ENCODE peak calls at places on chromosomes 4 and X, in six cellular contexts. F is neural progenitor cell, W is AG09309, N is suprapubic skin, K is cardiac fibroblast, I is A549. L is an unnamed sample.

GRCh38 chrX:31293409-31293808 is 221.6 kb upstream of the FTHL17 start:
- DNase-seq in F (no peak), W (no peak), N (no peak), K (no peak), I (no peak), L (no peak)

GRCh38 chr4:7557447-7557846 is 122.7 kb upstream of the PSAPL1 start:
- DNase-seq in F (no peak), W (peak; percentile 78), N (no peak), K (peak; percentile 9), I (peak; percentile 25), L (no peak)

GRCh38 chr4:147924604-147925412 is 192.9 kb downstream of the ARHGAP10 start:
- DNase-seq in F (peak; percentile 79), W (no peak), N (no peak), K (peak; percentile 56), I (peak; percentile 30), L (peak; percentile 80)

GRCh38 chr4:6058531-6059374 is 40.5 kb upstream of the C4orf50 start:
- DNase-seq in F (no peak), W (no peak), N (no peak), K (no peak), I (no peak), L (no peak)

GRCh38 chr4:173237152-173237551 is 68.5 kb downstream of the GALNT7 start:
- DNase-seq in F (no peak), W (no peak), N (no peak), K (no peak), I (no peak), L (no peak)

GRCh38 chr4:75004755-75005668 is 72.1 kb downstream of the PARM1 start:
- DNase-seq in F (no peak), W (no peak), N (no peak), K (peak; percentile 1), I (no peak), L (no peak)

GRCh38 chrX:145506225-145506624 is 258.9 kb downstream of the SPANXN1 start:
- DNase-seq in F (no peak), W (no peak), N (no peak), K (no peak), I (no peak), L (no peak)

GRCh38 chr4:181364504-181364903 is 878.7 kb upstream of the TENM3 start:
- DNase-seq in F (no peak), W (peak; percentile 24), N (no peak), K (no peak), I (no peak), L (no peak)

GRCh38 chr4:38189445-38189844 is 229.2 kb downstream of the PTTG2 start:
- DNase-seq in F (no peak), W (peak; percentile 18), N (no peak), K (peak; percentile 68), I (peak; percentile 74), L (no peak)

DNA sequence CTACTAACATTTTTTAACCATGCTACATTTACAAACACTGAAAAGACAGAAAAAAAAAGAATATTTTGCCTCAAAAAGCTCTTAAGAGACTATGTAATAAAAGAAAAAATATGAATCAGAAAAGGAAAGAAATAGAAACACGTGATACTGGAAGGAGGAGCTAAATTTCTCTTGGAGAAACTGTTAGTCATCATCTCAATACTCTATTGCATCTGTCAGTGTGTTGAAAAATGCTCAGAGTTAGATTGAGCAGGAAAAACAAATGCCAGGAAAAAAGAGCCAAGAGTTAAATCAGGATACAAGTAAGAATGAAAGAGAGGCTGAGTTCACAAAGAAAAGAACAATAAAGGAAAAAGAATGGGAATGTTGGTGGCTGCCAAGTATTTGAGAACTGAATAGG is 2.6 kb downstream of the RAB28 start:
- DNase-seq in F (peak; percentile 32), W (peak; percentile 5), N (no peak), K (peak; percentile 65), I (peak; percentile 1), L (no peak)
- H3K4me3 ChIP-seq in F (peak overlapping the region; percentile 86), W (no peak overlapping the region), N (no peak overlapping the region), K (no peak overlapping the region), I (no peak overlapping the region), L (no peak overlapping the region)

GRCh38 chr4:140071043-140071442 is 82.9 kb downstream of the MAML3 start:
- DNase-seq in F (no peak), W (no peak), N (no peak), K (no peak), I (no peak), L (no peak)
- H3K4me3 ChIP-seq in F (no peak overlapping the region), W (no peak overlapping the region), N (no peak overlapping the region), K (no peak overlapping the region), I (no peak overlapping the region), L (no peak overlapping the region)

GRCh38 chr4:66688674-66689073 is 856.6 kb downstream of the CENPC start:
- DNase-seq in F (no peak), W (peak; percentile 32), N (no peak), K (peak; percentile 68), I (peak; percentile 54), L (peak; percentile 6)
- H3K4me3 ChIP-seq in F (no peak overlapping the region), W (no peak overlapping the region), N (no peak overlapping the region), K (no peak overlapping the region), I (no peak overlapping the region), L (no peak overlapping the region)

DNA sequence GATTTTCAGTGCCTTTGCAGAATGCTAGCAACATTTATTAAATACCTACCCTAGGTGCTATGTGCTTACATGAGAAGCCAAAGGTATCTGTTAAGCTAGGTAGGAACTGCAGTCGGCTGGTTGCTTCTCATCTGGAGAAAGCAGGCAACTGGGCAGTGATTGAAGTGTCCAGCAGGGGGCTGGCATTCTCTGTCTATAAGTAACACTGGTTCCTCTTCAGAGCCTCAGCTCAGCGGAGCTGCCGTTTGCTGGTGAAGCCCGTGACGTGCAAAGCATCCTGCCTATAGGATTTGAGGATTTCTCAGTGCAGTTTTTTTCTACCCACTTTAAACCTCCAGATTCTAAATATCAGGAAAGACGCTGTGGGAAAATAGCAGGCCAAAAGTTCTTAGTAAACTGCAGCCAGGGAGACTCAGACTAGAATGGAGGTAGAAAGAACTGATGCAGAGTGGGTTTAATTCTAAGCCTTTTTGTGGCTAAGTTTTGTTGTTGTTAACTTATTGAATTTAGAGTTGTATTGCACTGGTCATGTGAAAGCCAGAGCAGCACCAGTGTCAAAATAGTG is at the start of gene GRPR:
- DNase-seq in F (peak; percentile 96), W (peak; percentile 71), N (peak; percentile 68), K (peak; percentile 85), I (peak; percentile 81), L (peak; percentile 91)
- H3K4me3 ChIP-seq in F (peak within 1 kb of the TSS; percentile 29), W (no peak within 1 kb of the TSS), N (no peak within 1 kb of the TSS), K (no peak within 1 kb of the TSS), I (no peak within 1 kb of the TSS), L (peak within 1 kb of the TSS; percentile 42)

GRCh38 chrX:137566746-137567473 is 983 bp downstream of the ZIC3 start:
- DNase-seq in F (peak; percentile 35), W (no peak), N (no peak), K (no peak), I (no peak), L (no peak)

GRCh38 chrX:137569470-137569891 is 3.6 kb downstream of the ZIC3 start:
- DNase-seq in F (no peak), W (no peak), N (no peak), K (no peak), I (no peak), L (no peak)

GRCh38 chrX:137565921-137566745 is at the start of gene ZIC3:
- DNase-seq in F (peak; percentile 88), W (no peak), N (no peak), K (peak; percentile 13), I (no peak), L (peak; percentile 80)

GRCh38 chrX:137567474-137568232 is 1.7 kb downstream of the ZIC3 start:
- DNase-seq in F (peak; percentile 49), W (no peak), N (no peak), K (no peak), I (no peak), L (peak; percentile 53)

GRCh38 chrX:137568741-137569469 is 3.0 kb downstream of the ZIC3 start:
- DNase-seq in F (peak; percentile 55), W (no peak), N (no peak), K (no peak), I (no peak), L (no peak)
- H3K4me3 ChIP-seq in F (peak overlapping the region; percentile 65), W (no peak overlapping the region), N (peak overlapping the region; percentile 16), K (no peak overlapping the region), I (no peak overlapping the region), L (peak overlapping the region; percentile 60)

GRCh38 chrX:56802921-56803848 is 74.1 kb downstream of the NBDY start:
- DNase-seq in F (peak; percentile 87), W (peak; percentile 66), N (peak; percentile 76), K (peak; percentile 75), I (no peak), L (peak; percentile 51)
- H3K4me3 ChIP-seq in F (peak overlapping the region; percentile 24), W (peak overlapping the region; percentile 69), N (no peak overlapping the region), K (no peak overlapping the region), I (no peak overlapping the region), L (no peak overlapping the region)

L was measured in GM23338.